ENCODE peak calls at places on chromosome 11, in eight cellular contexts. X is uterus, G is H1, K is A549, A is thyroid gland, B is esophagus muscularis mucosa, I is gastrocnemius medialis, C is transverse colon. N is an unnamed sample.

GRCh38 chr11:65445604-65446445 is 23.2 kb downstream of the NEAT1 start:
- DNase-seq in K (no peak), G (no peak), X (peak; percentile 31), B (no peak), I (no peak), A (peak; percentile 70), C (no peak), N (no peak)

GRCh38 chr11:10327254-10327653 is 22.4 kb downstream of the ADM start:
- DNase-seq in K (no peak), I (no peak), A (no peak), X (no peak), B (no peak), G (no peak), C (no peak), N (no peak)

GRCh38 chr11:29019960-29020683 is 911.9 kb downstream of the METTL15 start:
- DNase-seq in G (no peak), I (no peak), X (no peak), A (peak; percentile 68), C (no peak), K (peak; percentile 75), B (no peak), N (no peak)

GRCh38 chr11:25891960-25892359 is 440.0 kb upstream of the ANO3 start:
- DNase-seq in B (no peak), K (no peak), I (no peak), X (no peak), C (no peak), A (no peak), G (no peak), N (no peak)

GRCh38 chr11:61549662-61550568 is 31.0 kb downstream of the SYT7 start:
- DNase-seq in B (no peak), I (no peak), X (no peak), A (peak; percentile 37), G (no peak), C (no peak), K (no peak), N (no peak)

GRCh38 chr11:125287467-125288232 is 123.1 kb downstream of the PKNOX2 start:
- DNase-seq in B (no peak), I (no peak), C (no peak), X (peak; percentile 66), G (no peak), K (no peak), A (no peak), N (no peak)

GRCh38 chr11:28820296-28820989 is 712.3 kb downstream of the METTL15 start:
- DNase-seq in A (no peak), C (no peak), B (no peak), G (no peak), I (no peak), X (no peak), K (no peak), N (no peak)

GRCh38 chr11:63804259-63804658 is 9.0 kb upstream of the SPINDOC start:
- DNase-seq in C (peak; percentile 64), X (no peak), K (no peak), I (no peak), G (no peak), B (no peak), A (no peak), N (no peak)

GRCh38 chr11:61417670-61418069 is 12.1 kb downstream of the CPSF7 start:
- DNase-seq in G (no peak), B (no peak), I (no peak), K (peak; percentile 59), X (no peak), C (no peak), A (no peak), N (no peak)

GRCh38 chr11:128627666-128628342 is 40.4 kb upstream of the ETS1 start:
- DNase-seq in G (no peak), I (no peak), B (peak; percentile 57), K (no peak), A (no peak), C (no peak), X (no peak), N (peak; percentile 74)

GRCh38 chr11:129910360-129910759 is 15.0 kb upstream of the NFRKB start:
- DNase-seq in B (no peak), G (no peak), X (no peak), C (no peak), I (no peak), A (no peak), K (no peak), N (no peak)

GRCh38 chr11:117045196-117045595 is 53.0 kb downstream of the SIK3 start:
- DNase-seq in I (no peak), K (no peak), A (no peak), B (no peak), G (no peak), C (peak; percentile 55), X (no peak), N (no peak)

GRCh38 chr11:17719940-17720795 is 797 bp downstream of the MYOD1 start:
- DNase-seq in K (peak; percentile 34), G (no peak), X (no peak), C (no peak), I (peak; percentile 21), A (no peak), B (no peak), N (no peak)

GRCh38 chr11:126202646-126203359 is 8.6 kb downstream of the RPUSD4 start:
- DNase-seq in K (no peak), I (no peak), C (no peak), A (no peak), B (no peak), X (no peak), G (no peak), N (no peak)

GRCh38 chr11:3920148-3920852 is 64.8 kb downstream of the STIM1 start:
- DNase-seq in G (no peak), X (peak; percentile 45), C (peak; percentile 49), A (no peak), I (peak; percentile 56), K (peak; percentile 19), B (no peak), N (no peak)

GRCh38 chr11:27933992-27934829 is 173.7 kb downstream of the KIF18A start:
- DNase-seq in B (no peak), A (no peak), C (no peak), I (no peak), K (peak; percentile 61), G (peak; percentile 59), X (peak; percentile 31), N (no peak)

GRCh38 chr11:78332174-78332866 is 85.3 kb downstream of the GAB2 start:
- DNase-seq in C (no peak), I (no peak), G (no peak), K (no peak), A (no peak), B (no peak), X (no peak), N (no peak)

GRCh38 chr11:69241075-69241740 is 52.7 kb upstream of the MYEOV start:
- DNase-seq in A (no peak), B (peak; percentile 57), K (no peak), I (no peak), G (no peak), C (no peak), X (no peak), N (peak; percentile 27)

GRCh38 chr11:77580712-77581337 is 8.9 kb upstream of the AQP11 start:
- DNase-seq in G (no peak), I (no peak), A (no peak), C (no peak), K (peak; percentile 61), B (no peak), X (no peak), N (no peak)

GRCh38 chr11:67448220-67448609 is 4.3 kb downstream of the GPR152 start:
- DNase-seq in A (no peak), I (no peak), C (no peak), X (no peak), K (no peak), B (no peak), G (no peak), N (no peak)
- TF ChIP-seq POLR2A in A (no peak), I (no peak), C (no peak), X (no peak), K (no peak), B (no peak), G (no peak), N (no peak)

GRCh38 chr11:68004551-68005335 is 846 bp upstream of the UNC93B1 start:
- DNase-seq in G (no peak), C (no peak), K (no peak), X (no peak), B (no peak), I (no peak), A (no peak), N (no peak)
- H3K27ac ChIP-seq in G (no peak overlapping the region), C (no peak overlapping the region), K (peak overlapping the region; percentile 91), X (no peak overlapping the region), B (no peak overlapping the region), I (no peak overlapping the region), A (no peak overlapping the region), N (no peak overlapping the region)

GRCh38 chr11:656866-657265 is 19.8 kb downstream of the DRD4 start:
- DNase-seq in G (no peak), A (no peak), I (no peak), C (no peak), B (no peak), X (no peak), K (no peak), N (no peak)

GRCh38 chr11:657691-658126 is 20.6 kb downstream of the DRD4 start:
- DNase-seq in A (no peak), K (no peak), C (no peak), X (no peak), G (no peak), B (no peak), I (no peak), N (no peak)

GRCh38 chr11:660681-661444 is 23.8 kb downstream of the DRD4 start:
- DNase-seq in C (no peak), X (no peak), I (no peak), G (no peak), K (no peak), A (no peak), B (no peak), N (no peak)

GRCh38 chr11:660281-660680 is 23.2 kb downstream of the DRD4 start:
- DNase-seq in G (no peak), I (no peak), X (no peak), B (no peak), K (no peak), C (no peak), A (no peak), N (no peak)

GRCh38 chr11:659532-660085 is 22.5 kb downstream of the DRD4 start:
- DNase-seq in X (no peak), I (no peak), G (no peak), A (no peak), C (no peak), K (no peak), B (no peak), N (no peak)
- TF ChIP-seq POLR2A in X (no peak), I (no peak), G (no peak), A (no peak), C (no peak), K (no peak), B (no peak), N (no peak)

GRCh38 chr11:15930442-15931025 is 425.8 kb downstream of the SOX6 start:
- DNase-seq in X (no peak), I (no peak), C (no peak), A (no peak), K (no peak), B (no peak), G (no peak), N (no peak)

GRCh38 chr11:15927866-15928217 is 428.5 kb downstream of the SOX6 start:
- DNase-seq in I (no peak), G (no peak), K (no peak), C (no peak), X (no peak), A (no peak), B (no peak), N (no peak)

GRCh38 chr11:15929371-15929801 is 427.0 kb downstream of the SOX6 start:
- DNase-seq in I (no peak), C (no peak), G (no peak), A (no peak), K (no peak), B (no peak), X (no peak), N (peak; percentile 52)

GRCh38 chr11:15926071-15926470 is 430.3 kb downstream of the SOX6 start:
- DNase-seq in I (no peak), C (no peak), G (no peak), A (no peak), B (no peak), K (no peak), X (no peak), N (no peak)

GRCh38 chr11:15927196-15927865 is 429.0 kb downstream of the SOX6 start:
- DNase-seq in G (no peak), C (no peak), X (no peak), I (no peak), K (no peak), B (no peak), A (no peak), N (no peak)
- H3K27ac ChIP-seq in G (no peak overlapping the region), C (no peak overlapping the region), X (no peak overlapping the region), I (no peak overlapping the region), K (no peak overlapping the region), B (no peak overlapping the region), A (no peak overlapping the region), N (no peak overlapping the region)